ENCODE peak calls at places on chromosomes 5 and 9, in four cellular contexts. One of them, this sample, is unnamed.

GRCh38 chr5:159133041-159133741 is 33.5 kb upstream of the EBF1 start:
- DNase-seq in H1: no peak
- DNase-seq in K562: peak
- DNase-seq in SK-N-SH: peak
- DNase-seq in this sample: no peak

GRCh38 chr5:1173485-1174070 is 27.8 kb upstream of the SLC6A19 start:
- DNase-seq in H1: no peak
- DNase-seq in K562: no peak
- DNase-seq in SK-N-SH: no peak
- DNase-seq in this sample: no peak

GRCh38 chr9:92455217-92455616 is 27.1 kb downstream of the ASPN start:
- DNase-seq in H1: no peak
- DNase-seq in K562: peak
- DNase-seq in SK-N-SH: no peak
- DNase-seq in this sample: peak

GRCh38 chr9:89874351-89875321 is 269.8 kb downstream of the GADD45G start:
- DNase-seq in H1: peak
- DNase-seq in K562: no peak
- DNase-seq in SK-N-SH: peak
- DNase-seq in this sample: no peak

GRCh38 chr5:145162641-145163040 is 672.5 kb downstream of the PRELID2 start:
- DNase-seq in H1: no peak
- DNase-seq in K562: no peak
- DNase-seq in SK-N-SH: no peak
- DNase-seq in this sample: no peak

GRCh38 chr5:14038341-14038959 is 94.0 kb upstream of the DNAH5 start:
- DNase-seq in H1: no peak
- DNase-seq in K562: peak
- DNase-seq in SK-N-SH: no peak
- DNase-seq in this sample: no peak

GRCh38 chr9:16521868-16522381 is 348.5 kb downstream of the BNC2 start:
- DNase-seq in H1: no peak
- DNase-seq in K562: no peak
- DNase-seq in SK-N-SH: peak
- DNase-seq in this sample: no peak

GRCh38 chr5:136311999-136312398 is 53.3 kb downstream of the TRPC7 start:
- DNase-seq in H1: no peak
- DNase-seq in K562: peak
- DNase-seq in SK-N-SH: no peak
- DNase-seq in this sample: peak

GRCh38 chr9:129176786-129177442 is 1.1 kb downstream of the IER5L start:
- DNase-seq in H1: peak
- DNase-seq in K562: peak
- DNase-seq in SK-N-SH: peak
- DNase-seq in this sample: peak

GRCh38 chr5:111830333-111830732 is 73.3 kb upstream of the NREP start:
- DNase-seq in H1: no peak
- DNase-seq in K562: no peak
- DNase-seq in SK-N-SH: no peak
- DNase-seq in this sample: no peak

GRCh38 chr9:14992025-14992424 is 81.8 kb upstream of the FREM1 start:
- DNase-seq in H1: no peak
- DNase-seq in K562: peak
- DNase-seq in SK-N-SH: no peak
- DNase-seq in this sample: no peak

GRCh38 chr9:100587375-100587774 is 9.5 kb downstream of the CAVIN4 start:
- DNase-seq in H1: no peak
- DNase-seq in K562: no peak
- DNase-seq in SK-N-SH: no peak
- DNase-seq in this sample: no peak

GRCh38 chr9:113409481-113409880 is 994 bp downstream of the POLE3 start:
- DNase-seq in H1: no peak
- DNase-seq in K562: peak
- DNase-seq in SK-N-SH: no peak
- DNase-seq in this sample: no peak

GRCh38 chr9:136858452-136858843 is 6.3 kb downstream of the MAMDC4 start:
- DNase-seq in H1: peak
- DNase-seq in K562: no peak
- DNase-seq in SK-N-SH: no peak
- DNase-seq in this sample: no peak

GRCh38 chr5:14061106-14061505 is 82.0 kb upstream of the TRIO start:
- DNase-seq in H1: no peak
- DNase-seq in K562: peak
- DNase-seq in SK-N-SH: peak
- DNase-seq in this sample: no peak

GRCh38 chr5:146788918-146789317 is 89.6 kb downstream of the PPP2R2B start:
- DNase-seq in H1: no peak
- DNase-seq in K562: no peak
- DNase-seq in SK-N-SH: no peak
- DNase-seq in this sample: peak

GRCh38 chr9:127796899-127797370 is 5.7 kb upstream of the FPGS start:
- DNase-seq in H1: no peak
- DNase-seq in K562: no peak
- DNase-seq in SK-N-SH: no peak
- DNase-seq in this sample: no peak

GRCh38 chr9:77851862-77852602 is 179.6 kb downstream of the GNAQ start:
- DNase-seq in H1: no peak
- DNase-seq in K562: no peak
- DNase-seq in SK-N-SH: peak
- DNase-seq in this sample: no peak

GRCh38 chr5:81506900-81507588 is 113.1 kb upstream of the ACOT12 start:
- DNase-seq in H1: no peak
- DNase-seq in K562: peak
- DNase-seq in SK-N-SH: peak
- DNase-seq in this sample: peak

GRCh38 chr5:155871623-155872022 is 455.3 kb upstream of the SGCD start:
- DNase-seq in H1: no peak
- DNase-seq in K562: no peak
- DNase-seq in SK-N-SH: no peak
- DNase-seq in this sample: no peak

GRCh38 chr9:76618762-76619161 is 145.5 kb upstream of the PCA3 start:
- DNase-seq in H1: no peak
- DNase-seq in K562: no peak
- DNase-seq in SK-N-SH: no peak
- DNase-seq in this sample: no peak

GRCh38 chr9:89154651-89155336 is 23.8 kb downstream of the SHC3 start:
- DNase-seq in H1: no peak
- DNase-seq in K562: no peak
- DNase-seq in SK-N-SH: no peak
- DNase-seq in this sample: no peak

GRCh38 chr9:136596630-136597031 is 50.8 kb upstream of the NOTCH1 start:
- DNase-seq in H1: no peak
- DNase-seq in K562: no peak
- DNase-seq in SK-N-SH: no peak
- DNase-seq in this sample: no peak

GRCh38 chr5:18882162-18882561 is 1105.8 kb downstream of the CDH18 start:
- DNase-seq in H1: no peak
- DNase-seq in K562: no peak
- DNase-seq in SK-N-SH: no peak
- DNase-seq in this sample: no peak

GRCh38 chr9:126397056-126397455 is 70.4 kb downstream of the MVB12B start:
- DNase-seq in H1: no peak
- DNase-seq in K562: no peak
- DNase-seq in SK-N-SH: no peak
- DNase-seq in this sample: no peak

GRCh38 chr5:133967715-133968056 is 739 bp downstream of the C5orf15 start:
- DNase-seq in H1: no peak
- DNase-seq in K562: peak
- DNase-seq in SK-N-SH: peak
- DNase-seq in this sample: no peak

GRCh38 chr9:72858089-72858912 is 94.6 kb downstream of the ALDH1A1 start:
- DNase-seq in H1: no peak
- DNase-seq in K562: peak
- DNase-seq in SK-N-SH: no peak
- DNase-seq in this sample: no peak

GRCh38 chr9:17521456-17521855 is 57.4 kb upstream of the SH3GL2 start:
- DNase-seq in H1: no peak
- DNase-seq in K562: no peak
- DNase-seq in SK-N-SH: no peak
- DNase-seq in this sample: no peak

GRCh38 chr9:105157178-105157583 is 87.3 kb upstream of the SLC44A1 start:
- DNase-seq in H1: no peak
- DNase-seq in K562: peak
- DNase-seq in SK-N-SH: peak
- DNase-seq in this sample: peak

GRCh38 chr5:8550921-8551320 is 682.0 kb downstream of the MTRR start:
- DNase-seq in H1: no peak
- DNase-seq in K562: no peak
- DNase-seq in SK-N-SH: no peak
- DNase-seq in this sample: no peak

GRCh38 chr5:178563621-178564020 is 26.6 kb downstream of the COL23A1 start:
- DNase-seq in H1: no peak
- DNase-seq in K562: no peak
- DNase-seq in SK-N-SH: no peak
- DNase-seq in this sample: no peak
- TF ChIP-seq TEAD4 in H1: no peak
- TF ChIP-seq TEAD4 in K562: no peak
- TF ChIP-seq TEAD4 in SK-N-SH: no peak
- TF ChIP-seq TEAD4 in this sample: no peak

GRCh38 chr9:37540634-37541033 is 35.5 kb downstream of the FBXO10 start:
- DNase-seq in H1: no peak
- DNase-seq in K562: no peak
- DNase-seq in SK-N-SH: no peak
- DNase-seq in this sample: no peak

GRCh38 chr9:37541465-37541864 is 34.7 kb downstream of the FBXO10 start:
- DNase-seq in H1: no peak
- DNase-seq in K562: no peak
- DNase-seq in SK-N-SH: no peak
- DNase-seq in this sample: no peak

GRCh38 chr9:37542895-37543294 is 33.3 kb downstream of the FBXO10 start:
- DNase-seq in H1: no peak
- DNase-seq in K562: no peak
- DNase-seq in SK-N-SH: no peak
- DNase-seq in this sample: no peak

GRCh38 chr9:37543468-37543867 is 32.7 kb downstream of the FBXO10 start:
- DNase-seq in H1: no peak
- DNase-seq in K562: no peak
- DNase-seq in SK-N-SH: no peak
- DNase-seq in this sample: no peak

DNA sequence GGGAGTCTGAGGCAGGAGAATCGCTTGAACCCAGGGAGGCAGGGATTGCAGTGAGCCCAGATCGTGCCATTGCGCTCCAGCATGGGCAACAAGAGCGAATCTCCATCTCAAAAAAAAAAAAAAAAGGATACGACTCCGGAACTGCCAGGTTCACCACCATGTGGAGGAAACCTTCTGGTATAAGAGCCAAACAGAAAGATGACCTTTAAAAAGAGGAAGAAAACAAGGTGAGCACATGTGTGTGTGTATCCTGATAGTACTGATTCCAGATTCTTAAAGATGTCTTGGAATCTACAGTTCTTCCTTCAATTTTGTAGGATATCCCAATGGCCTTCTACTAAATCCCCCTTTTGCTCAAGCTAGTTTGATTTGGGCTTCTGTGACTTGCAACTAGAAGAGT is 33.7 kb downstream of the FBXO10 start:
- DNase-seq in H1: no peak
- DNase-seq in K562: no peak
- DNase-seq in SK-N-SH: no peak
- DNase-seq in this sample: no peak
- TF ChIP-seq TEAD4 in H1: no peak
- TF ChIP-seq TEAD4 in K562: no peak
- TF ChIP-seq TEAD4 in SK-N-SH: no peak
- TF ChIP-seq TEAD4 in this sample: no peak

GRCh38 chr5:54178207-54178606 is 132.2 kb downstream of the ARL15 start:
- DNase-seq in H1: no peak
- DNase-seq in K562: no peak
- DNase-seq in SK-N-SH: no peak
- DNase-seq in this sample: no peak

GRCh38 chr5:54176066-54176835 is 134.1 kb downstream of the ARL15 start:
- DNase-seq in H1: no peak
- DNase-seq in K562: no peak
- DNase-seq in SK-N-SH: no peak
- DNase-seq in this sample: no peak

GRCh38 chr5:54177058-54177457 is 133.3 kb downstream of the ARL15 start:
- DNase-seq in H1: no peak
- DNase-seq in K562: no peak
- DNase-seq in SK-N-SH: no peak
- DNase-seq in this sample: no peak

GRCh38 chr5:54171645-54172384 is 138.6 kb downstream of the ARL15 start:
- DNase-seq in H1: no peak
- DNase-seq in K562: no peak
- DNase-seq in SK-N-SH: no peak
- DNase-seq in this sample: no peak

GRCh38 chr5:54173251-54173650 is 137.1 kb downstream of the ARL15 start:
- DNase-seq in H1: no peak
- DNase-seq in K562: no peak
- DNase-seq in SK-N-SH: no peak
- DNase-seq in this sample: no peak
- TF ChIP-seq TEAD4 in H1: no peak
- TF ChIP-seq TEAD4 in K562: no peak
- TF ChIP-seq TEAD4 in SK-N-SH: no peak
- TF ChIP-seq TEAD4 in this sample: no peak

GRCh38 chr9:134698587-134699342 is 57.2 kb downstream of the COL5A1 start:
- DNase-seq in H1: peak
- DNase-seq in K562: peak
- DNase-seq in SK-N-SH: peak
- DNase-seq in this sample: peak
- TF ChIP-seq TEAD4 in H1: no peak
- TF ChIP-seq TEAD4 in K562: no peak
- TF ChIP-seq TEAD4 in SK-N-SH: no peak
- TF ChIP-seq TEAD4 in this sample: no peak

GRCh38 chr5:68345166-68345565 is 129.6 kb downstream of the PIK3R1 start:
- DNase-seq in H1: no peak
- DNase-seq in K562: no peak
- DNase-seq in SK-N-SH: no peak
- DNase-seq in this sample: no peak

GRCh38 chr5:68344447-68345111 is 129.0 kb downstream of the PIK3R1 start:
- DNase-seq in H1: no peak
- DNase-seq in K562: peak
- DNase-seq in SK-N-SH: no peak
- DNase-seq in this sample: no peak

GRCh38 chr5:68342693-68343092 is 127.1 kb downstream of the PIK3R1 start:
- DNase-seq in H1: no peak
- DNase-seq in K562: no peak
- DNase-seq in SK-N-SH: no peak
- DNase-seq in this sample: no peak

GRCh38 chr5:68345595-68345994 is 130.0 kb downstream of the PIK3R1 start:
- DNase-seq in H1: no peak
- DNase-seq in K562: peak
- DNase-seq in SK-N-SH: no peak
- DNase-seq in this sample: no peak

DNA sequence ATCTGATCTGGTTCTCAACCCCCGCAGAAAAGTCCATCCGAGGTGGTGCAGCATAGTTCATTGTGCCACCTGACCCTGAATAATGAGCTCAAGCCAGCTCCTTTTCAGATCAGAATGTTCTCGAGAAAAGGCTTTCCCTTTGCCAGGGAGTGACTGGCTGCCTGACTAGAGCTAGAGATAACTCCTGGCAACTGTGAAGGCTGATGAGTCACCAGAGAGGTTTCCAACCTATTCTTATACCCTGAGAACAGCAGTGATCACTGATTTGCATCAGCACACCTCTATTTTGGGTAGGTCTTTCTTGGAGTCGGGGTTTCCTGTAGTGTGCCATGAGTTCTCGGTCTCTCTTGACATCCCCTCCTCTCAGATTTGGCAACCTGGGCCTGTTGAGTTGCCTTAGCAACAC is 127.9 kb downstream of the PIK3R1 start:
- DNase-seq in H1: no peak
- DNase-seq in K562: peak
- DNase-seq in SK-N-SH: no peak
- DNase-seq in this sample: no peak
- TF ChIP-seq TEAD4 in H1: no peak
- TF ChIP-seq TEAD4 in K562: no peak
- TF ChIP-seq TEAD4 in SK-N-SH: no peak
- TF ChIP-seq TEAD4 in this sample: no peak

This sample was measured in WTC11.